ENCODE peak calls at places on chromosomes 5 and 9, in nine cellular contexts. T, Q, O, C, L, M, Z, X and H are unnamed samples. For H3K4me1, the result is how much of the 10 kb centered on the place peaks cover.

GRCh38 chr5:123450114-123450513 is 26.9 kb upstream of the CEP120 start:
- DNase-seq in T (no peak), Q (no peak), O (no peak), C (no peak), L (no peak), M (no peak), Z (no peak), X (no peak), H (no peak)

GRCh38 chr9:114146735-114147134 is 8.6 kb upstream of the COL27A1 start:
- DNase-seq in T (no peak), Q (no peak), O (no peak), C (no peak), L (no peak), M (no peak), Z (no peak), X (no peak), H (no peak)

GRCh38 chr9:107158321-107158720 is 124.8 kb upstream of the RAD23B start:
- DNase-seq in T (peak), Q (no peak), O (peak), C (no peak), L (peak), M (peak), Z (no peak), X (peak), H (peak)

GRCh38 chr9:14245901-14246525 is 67.9 kb downstream of the NFIB start:
- DNase-seq in T (peak), Q (no peak), O (no peak), C (no peak), L (peak), M (no peak), Z (no peak), X (no peak), H (peak)

GRCh38 chr9:130186051-130186450 is 13.8 kb downstream of the NCS1 start:
- DNase-seq in T (no peak), Q (no peak), O (no peak), C (no peak), L (no peak), M (no peak), Z (no peak), X (no peak), H (peak)

GRCh38 chr5:133287500-133287899 is 235.7 kb downstream of the HSPA4 start:
- DNase-seq in T (peak), Q (no peak), O (peak), C (no peak), L (peak), M (peak), Z (no peak), X (peak), H (peak)

GRCh38 chr9:83649080-83649479 is 26.1 kb downstream of the IDNK start:
- DNase-seq in T (peak), Q (peak), O (peak), C (peak), L (peak), M (peak), Z (peak), X (peak), H (peak)

GRCh38 chr9:130770679-130771442 is 64.2 kb upstream of the ABL1 start:
- DNase-seq in T (peak), Q (no peak), O (peak), C (no peak), L (peak), M (peak), Z (no peak), X (peak), H (peak)

GRCh38 chr5:141876628-141877477 is 1.4 kb downstream of the PCDH1 start:
- DNase-seq in T (peak), Q (no peak), O (no peak), C (no peak), L (no peak), M (no peak), Z (peak), X (peak), H (peak)

GRCh38 chr5:81850932-81851331 is 100.0 kb upstream of the SSBP2 start:
- DNase-seq in T (no peak), Q (no peak), O (no peak), C (no peak), L (no peak), M (peak), Z (no peak), X (no peak), H (peak)

GRCh38 chr5:59565551-59565950 is 328.0 kb downstream of the PDE4D start:
- DNase-seq in T (no peak), Q (no peak), O (peak), C (no peak), L (no peak), M (no peak), Z (no peak), X (no peak), H (no peak)

GRCh38 chr5:173802670-173803165 is 85.4 kb upstream of the CPEB4 start:
- DNase-seq in T (peak), Q (peak), O (no peak), C (no peak), L (no peak), M (no peak), Z (peak), X (peak), H (peak)

GRCh38 chr5:87453801-87454200 is 41.1 kb upstream of the CCNH start:
- DNase-seq in T (no peak), Q (no peak), O (no peak), C (no peak), L (no peak), M (no peak), Z (no peak), X (no peak), H (no peak)

GRCh38 chr5:180166168-180166567 is 42.8 kb downstream of the RASGEF1C start:
- DNase-seq in T (no peak), Q (no peak), O (no peak), C (no peak), L (no peak), M (no peak), Z (no peak), X (no peak), H (no peak)

GRCh38 chr5:111075520-111075919 is 4.0 kb downstream of the TSLP start:
- DNase-seq in T (peak), Q (no peak), O (no peak), C (no peak), L (peak), M (no peak), Z (no peak), X (no peak), H (peak)

GRCh38 chr5:54917323-54917722 is 68.1 kb downstream of the ESM1 start:
- DNase-seq in T (no peak), Q (no peak), O (no peak), C (no peak), L (no peak), M (no peak), Z (no peak), X (no peak), H (no peak)

GRCh38 chr9:124839612-124840299 is 13.5 kb upstream of the WDR38 start:
- DNase-seq in T (peak), Q (no peak), O (peak), C (peak), L (no peak), M (no peak), Z (no peak), X (peak), H (peak)

GRCh38 chr5:37847978-37848425 is 8.2 kb upstream of the GDNF start:
- DNase-seq in T (peak), Q (no peak), O (no peak), C (no peak), L (peak), M (no peak), Z (no peak), X (peak), H (peak)

GRCh38 chr9:137613259-137613658 is 5.5 kb upstream of the EHMT1 start:
- DNase-seq in T (no peak), Q (no peak), O (no peak), C (no peak), L (no peak), M (no peak), Z (no peak), X (no peak), H (no peak)

GRCh38 chr5:147763791-147764525 is 18.6 kb downstream of the JAKMIP2 start:
- DNase-seq in T (peak), Q (no peak), O (no peak), C (no peak), L (peak), M (no peak), Z (no peak), X (no peak), H (peak)

GRCh38 chr5:36945687-36946086 is 69.1 kb downstream of the NIPBL start:
- DNase-seq in T (no peak), Q (no peak), O (no peak), C (no peak), L (no peak), M (peak), Z (no peak), X (no peak), H (no peak)

GRCh38 chr5:78587775-78588291 is 60.7 kb downstream of the LHFPL2 start:
- DNase-seq in T (no peak), Q (no peak), O (no peak), C (no peak), L (peak), M (no peak), Z (no peak), X (no peak), H (peak)

GRCh38 chr9:12464910-12465512 is 228.2 kb upstream of the TYRP1 start:
- DNase-seq in T (peak), Q (no peak), O (peak), C (no peak), L (peak), M (peak), Z (no peak), X (peak), H (peak)

GRCh38 chr9:94952553-94953373 is 226.3 kb downstream of the AOPEP start:
- DNase-seq in T (no peak), Q (peak), O (peak), C (no peak), L (peak), M (no peak), Z (no peak), X (no peak), H (no peak)

GRCh38 chr9:129998491-129999122 is 44.4 kb downstream of the FNBP1 start:
- DNase-seq in T (no peak), Q (no peak), O (peak), C (no peak), L (no peak), M (no peak), Z (no peak), X (no peak), H (no peak)

GRCh38 chr5:142296914-142297417 is 27.9 kb downstream of the SPRY4 start:
- DNase-seq in T (no peak), Q (no peak), O (no peak), C (peak), L (peak), M (peak), Z (no peak), X (no peak), H (peak)

GRCh38 chr5:82106806-82107205 is 135.0 kb downstream of the ATG10 start:
- DNase-seq in T (peak), Q (no peak), O (no peak), C (no peak), L (no peak), M (no peak), Z (no peak), X (no peak), H (peak)

GRCh38 chr5:79471556-79471955 is 42.4 kb downstream of the HOMER1 start:
- DNase-seq in T (no peak), Q (no peak), O (no peak), C (no peak), L (no peak), M (no peak), Z (no peak), X (no peak), H (no peak)

GRCh38 chr5:38551020-38552017 is 5.1 kb downstream of the LIFR start:
- DNase-seq in T (peak), Q (no peak), O (peak), C (no peak), L (peak), M (peak), Z (no peak), X (peak), H (peak)

GRCh38 chr5:150570333-150570732 is 62.4 kb downstream of the NDST1 start:
- DNase-seq in T (no peak), Q (no peak), O (no peak), C (no peak), L (no peak), M (no peak), Z (no peak), X (no peak), H (no peak)

GRCh38 chr9:128627906-128628305 is 28.7 kb downstream of the DYNC2I2 start:
- DNase-seq in T (no peak), Q (no peak), O (no peak), C (no peak), L (no peak), M (no peak), Z (no peak), X (no peak), H (no peak)

GRCh38 chr5:1555011-1555807 is 31.4 kb upstream of the LPCAT1 start:
- DNase-seq in T (no peak), Q (peak), O (no peak), C (no peak), L (peak), M (no peak), Z (peak), X (no peak), H (peak)

GRCh38 chr5:175385691-175386360 is 58.2 kb downstream of the DRD1 start:
- DNase-seq in T (no peak), Q (no peak), O (no peak), C (no peak), L (peak), M (no peak), Z (no peak), X (no peak), H (no peak)

GRCh38 chr9:95373069-95373681 is 55.7 kb upstream of the FANCC start:
- DNase-seq in T (no peak), Q (no peak), O (no peak), C (no peak), L (no peak), M (no peak), Z (no peak), X (no peak), H (no peak)

GRCh38 chr9:100082786-100083185 is 16.0 kb downstream of the ERP44 start:
- DNase-seq in T (no peak), Q (no peak), O (no peak), C (no peak), L (peak), M (no peak), Z (no peak), X (no peak), H (no peak)

GRCh38 chr9:100083448-100084144 is 15.2 kb downstream of the ERP44 start:
- DNase-seq in T (no peak), Q (no peak), O (no peak), C (no peak), L (no peak), M (no peak), Z (no peak), X (no peak), H (no peak)

GRCh38 chr9:100084145-100084478 is 14.7 kb downstream of the ERP44 start:
- DNase-seq in T (no peak), Q (no peak), O (peak), C (no peak), L (no peak), M (no peak), Z (no peak), X (no peak), H (no peak)

GRCh38 chr9:100086097-100086496 is 12.7 kb downstream of the ERP44 start:
- DNase-seq in T (no peak), Q (no peak), O (no peak), C (no peak), L (no peak), M (no peak), Z (no peak), X (no peak), H (no peak)

GRCh38 chr9:100084734-100085133 is 14.1 kb downstream of the ERP44 start:
- DNase-seq in T (no peak), Q (no peak), O (peak), C (no peak), L (no peak), M (no peak), Z (no peak), X (no peak), H (no peak)
- H3K4me1 ChIP-seq in T (under half), Q (half or more), O (half or more), C (under half), L (under half), M (under half), Z (under half), X (under half), H (under half)

GRCh38 chr9:134369416-134370212 is 43.4 kb downstream of the RXRA start:
- DNase-seq in T (no peak), Q (no peak), O (no peak), C (no peak), L (no peak), M (no peak), Z (no peak), X (no peak), H (no peak)
- H3K4me1 ChIP-seq in T (under half), Q (half or more), O (under half), C (half or more), L (under half), M (under half), Z (half or more), X (half or more), H (half or more)

GRCh38 chr9:27338527-27338903 is 41.6 kb upstream of the EQTN start:
- DNase-seq in T (no peak), Q (no peak), O (no peak), C (no peak), L (no peak), M (no peak), Z (no peak), X (no peak), H (no peak)

GRCh38 chr9:27339661-27340295 is 42.8 kb upstream of the EQTN start:
- DNase-seq in T (no peak), Q (no peak), O (no peak), C (no peak), L (no peak), M (no peak), Z (no peak), X (no peak), H (no peak)

GRCh38 chr9:27335088-27335487 is 38.1 kb upstream of the EQTN start:
- DNase-seq in T (no peak), Q (no peak), O (no peak), C (no peak), L (no peak), M (no peak), Z (no peak), X (no peak), H (no peak)

GRCh38 chr9:27336829-27337228 is 39.9 kb upstream of the EQTN start:
- DNase-seq in T (no peak), Q (no peak), O (no peak), C (no peak), L (no peak), M (no peak), Z (no peak), X (no peak), H (no peak)

DNA sequence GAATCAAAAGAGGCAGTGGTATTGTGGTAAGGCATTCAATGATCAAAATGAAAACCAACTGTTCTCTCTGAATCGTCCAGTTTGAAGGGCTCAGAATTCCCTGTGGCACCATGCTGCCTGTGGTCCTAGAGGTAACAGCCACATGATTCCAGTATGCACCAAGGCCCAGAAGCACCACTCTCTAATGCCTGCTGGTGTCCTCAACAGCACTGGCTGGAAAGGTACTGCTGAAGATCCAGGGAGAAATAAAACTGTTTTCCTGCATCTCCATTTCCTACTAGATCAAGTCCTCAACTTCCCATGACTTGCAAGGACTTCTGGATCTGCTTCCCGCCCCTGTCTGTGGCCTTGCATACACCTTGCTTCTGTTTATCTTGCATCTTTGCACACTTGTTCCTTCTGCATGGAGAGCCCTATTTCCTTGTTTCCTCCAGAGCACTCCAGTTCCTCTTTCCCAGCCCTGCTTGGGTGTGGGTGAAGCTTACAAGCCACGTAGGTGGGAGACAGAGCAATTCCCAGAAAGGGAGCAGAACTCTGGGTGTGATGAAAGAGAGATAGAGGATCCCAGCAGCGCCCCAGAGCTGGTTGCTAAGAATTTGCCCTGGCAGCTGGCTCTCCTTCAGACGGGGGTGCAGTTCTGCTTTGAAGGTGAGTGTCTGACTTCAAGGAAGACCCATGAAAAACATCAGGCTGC is 41.0 kb upstream of the EQTN start:
- DNase-seq in T (no peak), Q (peak), O (no peak), C (peak), L (no peak), M (no peak), Z (peak), X (no peak), H (no peak)
- H3K4me1 ChIP-seq in T (under half), Q (half or more), O (under half), C (under half), L (under half), M (under half), Z (under half), X (under half), H (under half)

DNA sequence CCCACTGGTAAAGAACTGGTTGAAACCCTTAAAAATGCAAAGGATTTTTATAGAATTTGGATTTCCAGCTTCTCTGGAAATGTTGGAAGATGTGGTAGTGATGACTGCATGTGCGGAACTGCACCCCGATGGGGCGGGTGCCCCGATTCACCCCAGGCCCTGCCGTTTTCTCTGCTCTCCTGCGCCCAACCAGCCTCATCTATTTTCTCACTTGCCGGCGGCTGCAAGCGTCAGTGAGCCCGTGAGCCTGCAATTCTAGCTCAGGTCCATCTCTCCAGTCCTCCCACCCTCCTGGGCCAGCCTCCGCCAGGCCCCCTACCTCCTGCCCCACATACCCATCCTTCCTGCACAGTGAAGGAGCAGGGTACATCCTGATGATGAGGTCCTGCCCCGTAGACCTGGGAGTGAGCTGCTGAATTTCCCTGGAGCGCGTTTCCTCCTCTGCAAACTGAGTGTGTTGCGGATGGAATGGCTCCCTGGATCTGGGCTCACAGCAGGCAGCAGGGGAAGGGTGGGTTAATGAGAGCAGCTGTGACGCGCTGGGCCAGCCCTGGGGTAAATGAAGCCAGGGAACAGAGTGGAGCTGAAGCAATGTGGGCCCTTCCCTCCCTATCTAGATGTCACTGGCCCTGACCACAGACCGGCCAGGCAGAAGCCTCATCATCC is 45.9 kb upstream of the PHYKPL start:
- DNase-seq in T (no peak), Q (no peak), O (no peak), C (peak), L (no peak), M (no peak), Z (no peak), X (no peak), H (no peak)
- H3K4me1 ChIP-seq in T (under half), Q (under half), O (under half), C (under half), L (under half), M (under half), Z (under half), X (under half), H (under half)

GRCh38 chr5:76524872-76525271 is 98.3 kb downstream of the F2RL2 start:
- DNase-seq in T (no peak), Q (no peak), O (no peak), C (no peak), L (peak), M (no peak), Z (no peak), X (no peak), H (no peak)
- H3K4me1 ChIP-seq in T (under half), Q (under half), O (under half), C (under half), L (under half), M (under half), Z (under half), X (under half), H (under half)

GRCh38 chr9:20353529-20353928 is 268.8 kb downstream of the MLLT3 start:
- DNase-seq in T (no peak), Q (no peak), O (no peak), C (no peak), L (no peak), M (no peak), Z (no peak), X (no peak), H (no peak)

GRCh38 chr9:20356392-20357206 is 265.7 kb downstream of the MLLT3 start:
- DNase-seq in T (peak), Q (peak), O (peak), C (peak), L (peak), M (peak), Z (peak), X (peak), H (peak)

GRCh38 chr9:20357207-20357503 is 265.1 kb downstream of the MLLT3 start:
- DNase-seq in T (no peak), Q (no peak), O (no peak), C (no peak), L (no peak), M (no peak), Z (no peak), X (no peak), H (no peak)

GRCh38 chr9:20353931-20354652 is 268.2 kb downstream of the MLLT3 start:
- DNase-seq in T (no peak), Q (no peak), O (no peak), C (no peak), L (peak), M (no peak), Z (no peak), X (no peak), H (peak)

DNA sequence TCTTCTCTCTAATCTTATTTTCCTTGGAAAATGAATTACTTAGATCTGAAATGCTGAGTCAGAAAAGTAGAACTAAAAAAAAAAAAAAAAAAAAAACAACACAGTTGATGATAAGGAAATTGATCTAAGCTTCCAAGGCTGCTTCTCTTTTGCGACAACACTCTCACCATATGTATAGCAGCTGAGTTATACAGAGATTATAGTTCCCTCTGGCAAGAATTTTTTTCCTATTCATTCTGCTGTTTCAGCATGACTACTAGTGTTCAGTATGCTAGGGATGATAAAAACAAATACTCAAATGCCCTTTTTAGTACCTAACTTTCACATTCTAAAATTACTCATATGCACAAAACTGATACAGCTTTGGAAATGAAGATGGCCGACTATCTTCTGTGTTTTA is 267.3 kb downstream of the MLLT3 start:
- DNase-seq in T (no peak), Q (no peak), O (no peak), C (no peak), L (peak), M (no peak), Z (no peak), X (peak), H (peak)
- H3K4me1 ChIP-seq in T (under half), Q (under half), O (under half), C (under half), L (under half), M (half or more), Z (under half), X (under half), H (under half)